ENCODE peak calls at places on chromosomes 6 and 20, in six cellular contexts. P is fibroblast of lung, H is endothelial cell of umbilical vein, K is Peyer's patch, Q is neuronal stem cell, J is mammary epithelial cell. A is an unnamed sample.

GRCh38 chr6:44255848-44256247 is 1.5 kb downstream of the SLC35B2 start:
- DNase-seq in P (no peak), H (no peak), K (no peak), Q (no peak), J (no peak), A (no peak)

GRCh38 chr6:154558984-154559383 is 48.5 kb upstream of the CNKSR3 start:
- DNase-seq in P (no peak), H (peak; percentile 18), K (no peak), Q (no peak), J (no peak), A (no peak)

GRCh38 chr6:3231213-3232016 is 4.0 kb upstream of the TUBB2B start:
- DNase-seq in P (peak; percentile 78), H (peak; percentile 46), K (peak; percentile 85), Q (peak; percentile 83), J (peak; percentile 60), A (peak; percentile 79)

GRCh38 chr6:14546036-14546435 is 428.5 kb downstream of the CD83 start:
- DNase-seq in P (no peak), H (no peak), K (no peak), Q (no peak), J (no peak), A (no peak)

GRCh38 chr6:73372516-73372915 is 2.8 kb upstream of the OOEP start:
- DNase-seq in P (no peak), H (no peak), K (no peak), Q (no peak), J (no peak), A (peak; percentile 35)

GRCh38 chr20:32487381-32487780 is 97.8 kb downstream of the NOL4L start:
- DNase-seq in P (no peak), H (no peak), K (no peak), Q (no peak), J (no peak), A (no peak)

GRCh38 chr6:165704001-165704748 is 41.1 kb upstream of the PDE10A start:
- DNase-seq in P (peak; percentile 34), H (peak; percentile 79), K (no peak), Q (no peak), J (no peak), A (no peak)

GRCh38 chr6:30562470-30563425 is 5.7 kb downstream of the PRR3 start:
- DNase-seq in P (no peak), H (no peak), K (no peak), Q (no peak), J (no peak), A (no peak)

GRCh38 chr6:105135056-105135455 is 44.8 kb downstream of the POPDC3 start:
- DNase-seq in P (peak; percentile 20), H (peak; percentile 14), K (no peak), Q (no peak), J (peak; percentile 24), A (no peak)

GRCh38 chr20:18985551-18985950 is 172.0 kb downstream of the SCP2D1 start:
- DNase-seq in P (no peak), H (no peak), K (no peak), Q (no peak), J (peak; percentile 3), A (no peak)

GRCh38 chr6:33633462-33634158 is 12.5 kb downstream of the ITPR3 start:
- DNase-seq in P (peak; percentile 62), H (peak; percentile 66), K (peak; percentile 86), Q (no peak), J (peak; percentile 74), A (peak; percentile 23)

GRCh38 chr6:117555882-117556498 is 46.3 kb downstream of the GOPC start:
- DNase-seq in P (peak; percentile 52), H (peak; percentile 68), K (peak; percentile 78), Q (no peak), J (peak; percentile 32), A (no peak)

GRCh38 chr6:145656128-145656527 is 79.2 kb downstream of the EPM2A start:
- DNase-seq in P (no peak), H (peak; percentile 8), K (no peak), Q (no peak), J (no peak), A (no peak)

GRCh38 chr20:35523298-35523888 is 6.1 kb downstream of the C20orf173 start:
- DNase-seq in P (no peak), H (no peak), K (no peak), Q (no peak), J (peak; percentile 23), A (no peak)

GRCh38 chr6:130018830-130019795 is 732 bp downstream of the L3MBTL3 start:
- DNase-seq in P (peak; percentile 40), H (peak; percentile 42), K (peak; percentile 70), Q (peak; percentile 33), J (peak; percentile 42), A (no peak)

GRCh38 chr20:14778096-14778495 is 440.7 kb upstream of the FLRT3 start:
- DNase-seq in P (no peak), H (no peak), K (no peak), Q (no peak), J (no peak), A (no peak)

GRCh38 chr6:22906091-22906549 is 336.8 kb downstream of the HDGFL1 start:
- DNase-seq in P (peak; percentile 43), H (peak; percentile 56), K (no peak), Q (no peak), J (peak; percentile 42), A (no peak)

GRCh38 chr20:43559588-43559987 is 761 bp downstream of the SGK2 start:
- DNase-seq in P (no peak), H (no peak), K (no peak), Q (no peak), J (no peak), A (no peak)

GRCh38 chr6:56730663-56731529 is 88.2 kb upstream of the DST start:
- DNase-seq in P (peak; percentile 66), H (peak; percentile 83), K (no peak), Q (no peak), J (peak; percentile 67), A (no peak)

GRCh38 chr6:34412643-34413214 is 13.1 kb downstream of the RPS10 start:
- DNase-seq in P (no peak), H (no peak), K (no peak), Q (no peak), J (peak; percentile 78), A (no peak)

GRCh38 chr6:14706378-14706929 is 539.4 kb upstream of the JARID2 start:
- DNase-seq in P (peak; percentile 97), H (no peak), K (peak; percentile 61), Q (no peak), J (peak; percentile 94), A (no peak)

GRCh38 chr6:79536615-79536968 is 638 bp downstream of the LCA5 start:
- DNase-seq in P (peak; percentile 58), H (no peak), K (peak; percentile 53), Q (no peak), J (peak; percentile 41), A (no peak)

GRCh38 chr6:84645563-84646266 is 118.7 kb downstream of the TBX18 start:
- DNase-seq in P (peak; percentile 57), H (peak; percentile 83), K (no peak), Q (no peak), J (peak; percentile 59), A (no peak)

GRCh38 chr20:59820204-59821041 is 113.0 kb downstream of the SYCP2 start:
- DNase-seq in P (no peak), H (no peak), K (peak; percentile 68), Q (no peak), J (peak; percentile 66), A (peak; percentile 20)

GRCh38 chr6:2197177-2197671 is 48.2 kb downstream of the GMDS start:
- DNase-seq in P (peak; percentile 44), H (peak; percentile 60), K (no peak), Q (no peak), J (peak; percentile 72), A (no peak)

GRCh38 chr6:69391106-69391505 is 405.7 kb downstream of the LMBRD1 start:
- DNase-seq in P (no peak), H (no peak), K (no peak), Q (no peak), J (no peak), A (no peak)

GRCh38 chr6:50791900-50792508 is 26.7 kb upstream of the TFAP2B start:
- DNase-seq in P (peak; percentile 46), H (peak; percentile 50), K (no peak), Q (peak; percentile 44), J (peak; percentile 33), A (no peak)

DNA sequence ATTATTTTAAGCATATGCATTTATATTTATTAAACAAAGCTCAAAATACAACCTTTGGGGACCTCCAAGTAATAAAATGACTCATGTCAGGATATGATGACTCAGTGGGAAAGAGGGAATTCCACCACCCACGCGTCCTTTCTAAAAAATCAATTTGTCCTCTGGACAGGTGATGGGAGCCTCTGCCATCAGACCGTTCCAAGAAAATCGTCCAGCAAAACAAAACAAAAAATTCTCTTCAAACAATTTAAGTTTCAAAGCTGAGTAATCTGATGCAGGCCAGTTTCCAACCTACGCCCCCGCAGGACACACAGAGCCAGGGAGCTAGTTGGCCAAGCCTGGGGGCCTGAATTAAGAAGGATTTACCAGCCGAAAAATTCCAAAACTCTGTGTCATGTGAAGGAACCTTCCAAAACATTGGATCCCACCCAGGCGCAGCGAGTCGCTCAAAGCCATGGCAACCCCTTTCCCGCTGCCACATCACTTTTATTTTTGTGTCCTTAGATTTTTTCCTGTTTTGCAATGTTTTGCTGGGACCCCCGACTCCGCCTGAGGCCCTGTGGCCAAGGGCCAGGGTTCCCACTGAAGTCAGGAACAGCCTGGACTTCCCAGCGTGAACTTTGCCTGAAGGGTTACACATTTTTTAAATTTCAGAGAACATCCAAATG is 95.3 kb downstream of the NFATC2 start:
- DNase-seq in P (peak; percentile 94), H (peak; percentile 95), K (peak; percentile 64), Q (peak; percentile 35), J (peak; percentile 88), A (peak; percentile 13)
- H3K27ac ChIP-seq in P (peak overlapping the region; percentile 68), H (peak overlapping the region; percentile 83), K (peak overlapping the region; percentile 47), Q (no peak overlapping the region), J (peak overlapping the region; percentile 37), A (no peak overlapping the region)

GRCh38 chr20:61796738-61797137 is 268.9 kb downstream of the TAF4 start:
- DNase-seq in P (no peak), H (no peak), K (no peak), Q (no peak), J (no peak), A (no peak)
- H3K27ac ChIP-seq in P (no peak overlapping the region), H (no peak overlapping the region), K (no peak overlapping the region), Q (no peak overlapping the region), J (no peak overlapping the region), A (no peak overlapping the region)

DNA sequence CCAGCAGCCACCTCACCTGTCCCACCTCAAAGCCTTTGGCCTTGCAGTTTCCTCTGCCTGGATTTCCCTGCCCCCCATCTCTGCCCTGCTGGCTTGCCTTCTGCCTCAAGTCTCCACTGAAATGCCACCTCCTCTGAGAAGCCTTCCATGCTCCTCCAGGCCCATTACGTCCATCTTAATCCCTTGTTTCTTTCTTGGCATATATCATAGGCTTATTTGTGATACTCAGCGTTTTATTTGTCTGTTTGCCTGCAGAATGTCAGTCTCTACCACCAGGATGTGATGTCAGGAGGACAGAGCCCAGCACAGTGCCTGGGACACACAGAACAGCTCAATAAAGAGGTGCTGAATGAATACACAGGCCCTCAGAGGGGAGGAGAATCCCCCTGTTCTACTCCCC is 24.4 kb upstream of the TLDC2 start:
- DNase-seq in P (no peak), H (no peak), K (no peak), Q (no peak), J (no peak), A (no peak)
- H3K27ac ChIP-seq in P (peak overlapping the region; percentile 82), H (no peak overlapping the region), K (peak overlapping the region; percentile 86), Q (no peak overlapping the region), J (no peak overlapping the region), A (peak overlapping the region; percentile 88)

DNA sequence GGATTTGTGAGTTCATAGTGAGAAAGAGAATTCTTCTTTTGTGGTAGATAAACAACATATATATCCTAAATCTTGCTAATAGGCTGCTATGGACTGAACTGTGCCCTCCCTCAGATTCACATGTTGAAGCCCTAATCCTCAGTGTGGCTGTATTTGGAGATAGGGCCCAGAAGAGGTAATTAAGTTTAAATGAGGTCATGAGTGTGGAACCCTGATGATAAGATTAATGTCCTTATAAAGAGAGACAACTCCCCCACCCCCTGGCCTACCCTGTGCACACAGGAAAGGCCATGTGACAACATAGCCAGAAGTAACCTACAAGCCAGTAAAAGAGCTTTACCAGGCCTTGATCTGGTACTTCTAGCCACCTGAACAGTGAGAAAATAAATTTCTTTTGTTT is 200.1 kb upstream of the EYA4 start:
- DNase-seq in P (no peak), H (no peak), K (no peak), Q (no peak), J (no peak), A (no peak)
- H3K27ac ChIP-seq in P (no peak overlapping the region), H (no peak overlapping the region), K (no peak overlapping the region), Q (no peak overlapping the region), J (no peak overlapping the region), A (no peak overlapping the region)

A was measured in caudate nucleus.